ENCODE peak calls at places on chromosomes 1 and 21, in seven cellular contexts. E, V, C, T, Q, W and B are unnamed samples.
A peak's percentile ranks its signal among the peaks of the same experiment; 100 is the strongest.

GRCh38 chr1:117128323-117129079 is 7.0 kb upstream of the TRIM45 start:
- DNase-seq in E (no peak), V (no peak), C (peak; percentile 47), T (no peak), Q (peak; percentile 22), W (no peak), B (no peak)

GRCh38 chr1:163561570-163562295 is 240.0 kb downstream of the NUF2 start:
- DNase-seq in E (no peak), V (no peak), C (peak; percentile 10), T (no peak), Q (no peak), W (no peak), B (no peak)

GRCh38 chr1:9653783-9654517 is 2.4 kb downstream of the PIK3CD start:
- DNase-seq in E (no peak), V (no peak), C (no peak), T (no peak), Q (no peak), W (no peak), B (no peak)

GRCh38 chr1:7975212-7975865 is 13.8 kb downstream of the PARK7 start:
- DNase-seq in E (peak; percentile 80), V (peak; percentile 83), C (peak; percentile 86), T (peak; percentile 82), Q (peak; percentile 70), W (peak; percentile 83), B (peak; percentile 67)

GRCh38 chr1:235910357-235911299 is 43.9 kb upstream of the LYST start:
- DNase-seq in E (no peak), V (no peak), C (peak; percentile 50), T (peak; percentile 49), Q (peak; percentile 94), W (no peak), B (no peak)

GRCh38 chr1:9675393-9675792 is 23.9 kb downstream of the PIK3CD start:
- DNase-seq in E (no peak), V (no peak), C (no peak), T (no peak), Q (no peak), W (no peak), B (no peak)

GRCh38 chr1:24705260-24706073 is 39.8 kb upstream of the CLIC4 start:
- DNase-seq in E (peak; percentile 82), V (peak; percentile 92), C (peak; percentile 76), T (peak; percentile 85), Q (peak; percentile 91), W (peak; percentile 84), B (peak; percentile 84)

GRCh38 chr1:172451002-172451443 is 7.2 kb upstream of the PIGC start:
- DNase-seq in E (no peak), V (no peak), C (no peak), T (peak; percentile 43), Q (peak; percentile 19), W (no peak), B (no peak)

GRCh38 chr1:101174722-101175121 is 62.1 kb upstream of the S1PR1 start:
- DNase-seq in E (no peak), V (no peak), C (no peak), T (no peak), Q (no peak), W (no peak), B (no peak)

GRCh38 chr21:31667639-31668038 is 8.1 kb downstream of the SOD1 start:
- DNase-seq in E (no peak), V (no peak), C (no peak), T (no peak), Q (no peak), W (no peak), B (no peak)

GRCh38 chr1:171794085-171794484 is 12.6 kb downstream of the METTL13 start:
- DNase-seq in E (no peak), V (no peak), C (no peak), T (no peak), Q (no peak), W (no peak), B (no peak)

GRCh38 chr1:24413350-24414163 is at the start of gene STPG1:
- DNase-seq in E (peak; percentile 90), V (peak; percentile 98), C (peak; percentile 94), T (peak; percentile 88), Q (peak; percentile 94), W (peak; percentile 85), B (peak; percentile 83)

DNA sequence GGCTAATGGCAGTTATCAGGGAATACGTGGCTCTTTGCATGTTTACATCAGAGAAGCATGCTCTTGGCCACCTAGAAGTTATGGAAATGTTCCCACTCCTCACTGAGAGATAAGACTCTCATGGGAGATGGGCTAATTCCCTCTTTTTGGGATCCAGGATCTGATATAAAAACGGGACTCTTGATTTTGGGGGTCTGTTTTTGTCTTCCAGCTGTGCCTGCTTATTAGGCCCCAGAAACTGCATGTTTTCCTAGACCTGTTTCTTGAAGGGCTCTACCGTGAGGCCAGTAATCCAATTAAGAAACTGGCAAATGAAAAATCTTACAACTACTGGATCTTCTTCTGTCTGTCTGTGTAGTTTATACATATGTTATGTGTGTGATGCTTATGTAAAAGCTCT is 47.0 kb upstream of the PTCH2 start:
- DNase-seq in E (no peak), V (no peak), C (no peak), T (no peak), Q (no peak), W (no peak), B (no peak)
- H3K9me3 ChIP-seq in E (peaks cover 10% of the 10 kb centered on the region), V (peaks cover 25% of the 10 kb centered on the region), C (no peaks in the 10 kb centered on the region), T (no peaks in the 10 kb centered on the region), Q (no peaks in the 10 kb centered on the region), W (no peaks in the 10 kb centered on the region), B (no peaks in the 10 kb centered on the region)

GRCh38 chr1:244678687-244679086 is 25.8 kb downstream of the DESI2 start:
- DNase-seq in E (no peak), V (no peak), C (no peak), T (no peak), Q (no peak), W (no peak), B (no peak)

GRCh38 chr1:244674446-244674845 is 21.5 kb downstream of the DESI2 start:
- DNase-seq in E (no peak), V (no peak), C (no peak), T (no peak), Q (no peak), W (no peak), B (no peak)

GRCh38 chr1:244675167-244675566 is 22.2 kb downstream of the DESI2 start:
- DNase-seq in E (no peak), V (no peak), C (no peak), T (no peak), Q (no peak), W (no peak), B (no peak)

GRCh38 chr1:244667797-244668196 is 14.9 kb downstream of the DESI2 start:
- DNase-seq in E (no peak), V (no peak), C (no peak), T (no peak), Q (no peak), W (no peak), B (no peak)

DNA sequence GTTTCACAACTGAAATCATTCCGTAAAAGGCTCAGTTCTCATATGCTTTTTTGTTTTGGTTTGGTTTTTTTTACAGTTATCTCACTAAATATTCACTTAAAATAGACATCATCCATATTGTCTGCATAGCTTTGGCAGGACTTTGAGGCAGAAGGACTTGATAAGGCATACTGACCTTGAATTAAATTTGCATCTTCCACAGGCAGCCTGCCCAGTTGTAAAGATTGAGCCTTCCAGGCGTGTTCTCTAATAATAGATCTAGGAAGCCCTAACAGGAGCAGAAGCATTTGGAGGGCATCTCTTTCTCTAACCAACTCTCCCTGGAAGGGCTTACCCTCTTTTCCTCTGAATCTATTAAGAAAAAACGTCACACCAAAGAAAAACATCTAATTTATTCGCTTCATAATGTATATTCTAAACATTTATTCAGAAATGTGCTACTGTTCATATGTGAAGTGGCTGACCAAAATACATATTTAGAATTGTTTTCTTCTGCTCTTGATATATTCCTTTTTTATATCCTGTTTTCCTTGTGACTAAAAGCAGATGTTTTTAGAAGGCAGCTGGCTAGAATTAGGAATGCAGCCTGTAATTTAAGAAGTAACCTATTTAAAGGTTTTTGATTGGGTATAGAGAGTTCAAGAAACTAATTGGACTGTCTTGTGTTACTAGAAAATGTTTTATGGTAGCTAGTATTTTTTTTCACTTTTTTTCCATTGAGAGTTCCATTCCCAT is 20.2 kb downstream of the DESI2 start:
- DNase-seq in E (no peak), V (no peak), C (peak; percentile 49), T (peak; percentile 31), Q (no peak), W (peak; percentile 44), B (no peak)
- TF ChIP-seq EP300 in E (no peak), V (no peak), C (no peak), T (no peak), Q (no peak), W (no peak), B (no peak)

DNA sequence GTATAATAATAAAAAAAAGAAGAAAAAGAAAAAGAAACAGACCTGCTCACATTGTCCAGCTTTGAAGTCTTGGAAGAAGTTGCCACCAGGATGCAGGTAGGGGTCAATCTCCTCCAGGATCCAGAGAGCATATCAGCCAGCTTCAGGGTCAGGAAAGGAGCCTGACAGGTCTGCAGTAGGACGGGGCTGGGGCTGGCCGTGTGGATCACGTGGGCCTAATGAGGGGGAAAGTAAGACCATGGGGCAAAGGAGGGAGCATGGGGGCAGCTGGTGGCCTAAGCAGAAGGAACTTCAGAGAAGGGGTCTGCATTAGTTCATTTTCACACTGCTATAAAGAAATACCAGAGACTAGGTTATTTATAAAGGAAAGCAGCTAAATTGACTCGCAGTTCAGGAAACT is 19.3 kb upstream of the SMYD3 start:
- DNase-seq in E (no peak), V (no peak), C (no peak), T (no peak), Q (no peak), W (no peak), B (no peak)
- H3K9me3 ChIP-seq in E (peaks cover 8% of the 10 kb centered on the region), V (peaks cover 7% of the 10 kb centered on the region), C (no peaks in the 10 kb centered on the region), T (no peaks in the 10 kb centered on the region), Q (peaks cover 11% of the 10 kb centered on the region), W (peaks cover 5% of the 10 kb centered on the region), B (no peaks in the 10 kb centered on the region)

GRCh38 chr1:178243119-178243518 is 149.2 kb downstream of the RASAL2 start:
- DNase-seq in E (no peak), V (no peak), C (no peak), T (no peak), Q (no peak), W (no peak), B (no peak)

GRCh38 chr1:178241837-178242236 is 147.9 kb downstream of the RASAL2 start:
- DNase-seq in E (no peak), V (no peak), C (no peak), T (no peak), Q (no peak), W (no peak), B (no peak)

GRCh38 chr1:178243890-178244289 is 150.0 kb downstream of the RASAL2 start:
- DNase-seq in E (no peak), V (no peak), C (no peak), T (no peak), Q (no peak), W (no peak), B (no peak)

GRCh38 chr1:178241057-178241456 is 147.2 kb downstream of the RASAL2 start:
- DNase-seq in E (no peak), V (no peak), C (no peak), T (no peak), Q (no peak), W (no peak), B (no peak)

GRCh38 chr1:178238722-178239510 is 145.0 kb downstream of the RASAL2 start:
- DNase-seq in E (no peak), V (no peak), C (no peak), T (no peak), Q (peak; percentile 72), W (no peak), B (no peak)
- TF ChIP-seq EP300 in E (no peak), V (no peak), C (peak; percentile 98), T (no peak), Q (peak; percentile 96), W (no peak), B (peak; percentile 18)